ENCODE peak calls at places on chromosome 16, in six cellular contexts. Q is mesothelial cell of epicardium, U is right atrium auricular region, M is neural crest cell, A is uterus, I is GM20000. J is an unnamed sample.

GRCh38 chr16:19230575-19230974 is 55.0 kb upstream of the CLEC19A start:
- DNase-seq in I (no peak), Q (no peak), M (no peak), A (no peak), U (no peak), J (no peak)

GRCh38 chr16:57694556-57695377 is at the start of gene DRC7:
- DNase-seq in A (peak; percentile 32), M (peak; percentile 44), U (no peak), Q (no peak), I (peak; percentile 66), J (peak; percentile 73)

GRCh38 chr16:30761427-30761927 is 385 bp downstream of the CFAP119 start:
- DNase-seq in I (peak; percentile 68), Q (peak; percentile 47), A (no peak), U (no peak), M (peak; percentile 51), J (peak; percentile 69)

GRCh38 chr16:89106533-89107208 is 13.0 kb downstream of the ACSF3 start:
- DNase-seq in U (no peak), A (no peak), I (no peak), Q (no peak), M (no peak), J (no peak)

GRCh38 chr16:86585821-86586611 is 7.7 kb downstream of the FOXL1 start:
- DNase-seq in I (no peak), U (no peak), M (no peak), A (no peak), Q (no peak), J (no peak)

GRCh38 chr16:83433201-83433600 is 374.6 kb upstream of the HSBP1 start:
- DNase-seq in M (no peak), I (no peak), U (no peak), Q (no peak), A (no peak), J (no peak)

GRCh38 chr16:30382398-30383015 is at the start of gene SEPTIN1:
- DNase-seq in M (no peak), Q (no peak), I (peak; percentile 76), U (no peak), A (no peak), J (peak; percentile 73)

GRCh38 chr16:83015871-83016270 is 389.1 kb downstream of the CDH13 start:
- DNase-seq in I (no peak), Q (no peak), U (no peak), M (no peak), A (no peak), J (no peak)

GRCh38 chr16:84735846-84736586 is 36.2 kb downstream of the USP10 start:
- DNase-seq in A (no peak), Q (no peak), M (no peak), I (no peak), U (no peak), J (no peak)

GRCh38 chr16:8708546-8708945 is 34.1 kb downstream of the ABAT start:
- DNase-seq in M (no peak), Q (no peak), A (no peak), I (no peak), U (no peak), J (no peak)

GRCh38 chr16:79089735-79090284 is 510.7 kb downstream of the MAF start:
- DNase-seq in Q (no peak), U (no peak), I (no peak), A (no peak), M (no peak), J (no peak)

GRCh38 chr16:66457888-66458287 is 30.8 kb downstream of the BEAN1 start:
- DNase-seq in U (no peak), M (no peak), I (no peak), Q (no peak), A (no peak), J (no peak)

GRCh38 chr16:398551-399277 is 1.7 kb downstream of the NME4 start:
- DNase-seq in U (no peak), I (no peak), A (no peak), Q (no peak), M (no peak), J (no peak)

GRCh38 chr16:81442909-81443687 is 1.5 kb upstream of the CMIP start:
- DNase-seq in U (no peak), I (no peak), M (no peak), Q (no peak), A (no peak), J (no peak)

GRCh38 chr16:53071748-53072301 is 17.0 kb downstream of the CHD9 start:
- DNase-seq in Q (peak; percentile 62), A (peak; percentile 59), M (no peak), I (peak; percentile 47), U (no peak), J (peak; percentile 44)

GRCh38 chr16:10738231-10739077 is 5.2 kb upstream of the NUBP1 start:
- DNase-seq in I (peak; percentile 65), U (peak; percentile 90), Q (no peak), M (no peak), A (peak; percentile 56), J (peak; percentile 66)

GRCh38 chr16:67164599-67165061 is at the start of gene HSF4:
- DNase-seq in M (no peak), A (no peak), I (peak; percentile 65), U (no peak), Q (no peak), J (no peak)

GRCh38 chr16:29877266-29877961 is 14.4 kb upstream of the CDIPT start:
- DNase-seq in I (peak; percentile 80), Q (no peak), U (no peak), M (no peak), A (no peak), J (peak; percentile 73)

GRCh38 chr16:85369741-85370528 is 243.2 kb upstream of the GSE1 start:
- DNase-seq in A (no peak), M (peak; percentile 76), Q (peak; percentile 77), U (no peak), I (peak; percentile 83), J (peak; percentile 79)

GRCh38 chr16:14401839-14402115 is 228.3 kb downstream of the PARN start:
- DNase-seq in M (no peak), I (no peak), A (no peak), Q (no peak), U (no peak), J (no peak)

GRCh38 chr16:27745348-27745747 is 195.4 kb downstream of the KATNIP start:
- DNase-seq in M (no peak), I (no peak), U (no peak), Q (no peak), A (no peak), J (no peak)

GRCh38 chr16:50323335-50324011 is 45.3 kb downstream of the BRD7 start:
- DNase-seq in M (no peak), U (no peak), I (no peak), Q (no peak), A (peak; percentile 54), J (no peak)
- TF ChIP-seq CTCF in M (peak; percentile 53), U (no peak), I (no peak), Q (no peak), A (no peak), J (peak; percentile 15)

DNA sequence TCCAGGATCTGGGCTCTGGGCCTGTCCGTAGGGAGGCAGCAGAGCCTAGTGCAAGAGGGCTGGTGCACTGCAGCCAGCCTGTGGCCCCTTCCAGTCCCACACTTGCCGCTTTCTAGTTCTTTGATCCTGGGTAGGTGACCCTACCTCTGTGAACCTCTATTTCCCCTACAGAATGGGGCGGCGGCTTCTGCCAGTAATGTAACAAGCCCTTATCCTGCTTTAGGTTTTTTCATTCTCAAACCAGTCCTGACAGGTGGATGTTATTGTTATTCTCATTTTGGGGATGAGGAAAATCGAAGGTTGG is 744 bp downstream of the E4F1 start:
- DNase-seq in I (no peak), U (no peak), A (no peak), Q (no peak), M (no peak), J (no peak)
- TF ChIP-seq CTCF in I (no peak), U (peak; percentile 27), A (no peak), Q (no peak), M (no peak), J (peak; percentile 25)

GRCh38 chr16:69083306-69083941 is 22.0 kb upstream of the HAS3 start:
- DNase-seq in A (no peak), Q (no peak), M (no peak), I (no peak), U (no peak), J (no peak)
- TF ChIP-seq CTCF in A (no peak), Q (no peak), M (peak; percentile 17), I (no peak), U (no peak), J (peak; percentile 4)

DNA sequence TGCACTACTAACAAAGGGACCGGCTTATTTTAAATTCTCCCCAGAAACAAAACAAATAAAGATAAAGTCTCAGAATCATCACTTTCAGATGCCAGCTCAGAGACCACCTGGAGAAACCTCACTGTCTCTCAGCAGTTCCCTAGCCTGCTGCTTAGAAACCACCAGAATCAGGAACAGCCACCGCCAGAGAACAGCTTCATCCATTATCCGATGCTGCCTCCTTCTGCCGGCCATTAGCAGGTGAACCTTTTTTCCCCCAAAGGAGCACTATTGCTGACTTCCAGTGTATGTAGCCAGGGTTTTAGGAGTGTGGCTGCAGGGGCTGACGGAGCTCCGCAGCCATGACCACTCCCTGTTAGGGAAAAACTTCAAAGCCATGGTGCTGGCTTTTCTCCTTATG is 171.2 kb upstream of the DYNLRB2 start:
- DNase-seq in Q (peak; percentile 49), I (no peak), A (peak; percentile 52), M (peak; percentile 31), U (peak; percentile 63), J (no peak)
- TF ChIP-seq CTCF in Q (no peak), I (peak; percentile 1), A (peak; percentile 78), M (peak; percentile 69), U (peak; percentile 60), J (peak; percentile 19)

DNA sequence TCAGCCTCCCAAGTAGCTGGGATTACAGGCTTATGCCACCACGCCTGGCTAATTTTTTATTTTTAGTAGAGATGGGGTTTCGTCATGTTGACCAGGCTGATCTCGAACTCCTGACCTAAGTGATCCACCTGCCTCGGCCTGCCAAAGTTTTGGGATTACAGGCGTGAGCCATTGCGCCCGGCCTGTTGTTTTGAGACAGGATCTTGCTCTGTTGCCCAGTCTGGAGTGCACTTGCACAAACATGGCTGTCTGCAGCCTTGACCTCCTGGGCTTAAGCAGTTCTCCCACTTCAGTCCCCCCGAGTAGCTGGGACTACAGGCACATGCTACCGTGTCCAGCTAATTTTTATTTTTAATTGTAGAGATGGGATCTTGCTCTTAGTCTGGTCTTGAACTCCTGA is 8.9 kb downstream of the IST1 start:
- DNase-seq in I (no peak), Q (no peak), M (no peak), U (no peak), A (no peak), J (no peak)
- TF ChIP-seq CTCF in I (no peak), Q (no peak), M (no peak), U (no peak), A (no peak), J (no peak)

J was measured in GM10248.